ENCODE peak calls at places on chromosome 3, in eight cellular contexts. One of them, this sample, is unnamed.

GRCh38 chr3:80771085-80771484 is 990.4 kb downstream of the GBE1 start:
- DNase-seq in uterus: no peak
- DNase-seq in HL-60: no peak
- DNase-seq in hepatocyte: peak
- DNase-seq in right atrium auricular region: no peak
- DNase-seq in breast epithelium: no peak
- DNase-seq in body of pancreas: peak
- DNase-seq in astrocyte of the spinal cord: peak
- DNase-seq in this sample: no peak

GRCh38 chr3:38649500-38650247 is at the start of gene SCN5A:
- DNase-seq in uterus: peak
- DNase-seq in HL-60: peak
- DNase-seq in hepatocyte: peak
- DNase-seq in right atrium auricular region: no peak
- DNase-seq in breast epithelium: no peak
- DNase-seq in body of pancreas: peak
- DNase-seq in astrocyte of the spinal cord: no peak
- DNase-seq in this sample: peak

GRCh38 chr3:156492801-156493261 is 62.1 kb downstream of the SSR3 start:
- DNase-seq in uterus: no peak
- DNase-seq in HL-60: no peak
- DNase-seq in hepatocyte: no peak
- DNase-seq in right atrium auricular region: no peak
- DNase-seq in breast epithelium: no peak
- DNase-seq in body of pancreas: no peak
- DNase-seq in astrocyte of the spinal cord: peak
- DNase-seq in this sample: no peak

GRCh38 chr3:132262956-132263355 is 54.3 kb upstream of the ACP3 start:
- DNase-seq in uterus: no peak
- DNase-seq in HL-60: no peak
- DNase-seq in hepatocyte: no peak
- DNase-seq in right atrium auricular region: no peak
- DNase-seq in breast epithelium: no peak
- DNase-seq in body of pancreas: no peak
- DNase-seq in astrocyte of the spinal cord: no peak
- DNase-seq in this sample: no peak

GRCh38 chr3:102299125-102299877 is 135.5 kb upstream of the ZPLD1 start:
- DNase-seq in uterus: no peak
- DNase-seq in HL-60: no peak
- DNase-seq in hepatocyte: no peak
- DNase-seq in right atrium auricular region: no peak
- DNase-seq in breast epithelium: no peak
- DNase-seq in body of pancreas: no peak
- DNase-seq in astrocyte of the spinal cord: no peak
- DNase-seq in this sample: no peak

GRCh38 chr3:195147649-195148121 is 123.3 kb downstream of the XXYLT1 start:
- DNase-seq in uterus: peak
- DNase-seq in HL-60: no peak
- DNase-seq in hepatocyte: no peak
- DNase-seq in right atrium auricular region: no peak
- DNase-seq in breast epithelium: no peak
- DNase-seq in body of pancreas: peak
- DNase-seq in astrocyte of the spinal cord: peak
- DNase-seq in this sample: peak

GRCh38 chr3:179558742-179559364 is 3.9 kb upstream of the ACTL6A start:
- DNase-seq in uterus: peak
- DNase-seq in HL-60: peak
- DNase-seq in hepatocyte: peak
- DNase-seq in right atrium auricular region: peak
- DNase-seq in breast epithelium: no peak
- DNase-seq in body of pancreas: peak
- DNase-seq in astrocyte of the spinal cord: peak
- DNase-seq in this sample: peak

GRCh38 chr3:194195611-194196010 is 59.7 kb downstream of the HES1 start:
- DNase-seq in uterus: no peak
- DNase-seq in HL-60: no peak
- DNase-seq in hepatocyte: no peak
- DNase-seq in right atrium auricular region: no peak
- DNase-seq in breast epithelium: no peak
- DNase-seq in body of pancreas: no peak
- DNase-seq in astrocyte of the spinal cord: no peak
- DNase-seq in this sample: no peak

GRCh38 chr3:192566706-192567290 is 160.5 kb downstream of the FGF12 start:
- DNase-seq in uterus: peak
- DNase-seq in HL-60: peak
- DNase-seq in hepatocyte: peak
- DNase-seq in right atrium auricular region: peak
- DNase-seq in breast epithelium: peak
- DNase-seq in body of pancreas: peak
- DNase-seq in astrocyte of the spinal cord: peak
- DNase-seq in this sample: peak

GRCh38 chr3:68988740-68989139 is 24.7 kb downstream of the EOGT start:
- DNase-seq in uterus: no peak
- DNase-seq in HL-60: no peak
- DNase-seq in hepatocyte: no peak
- DNase-seq in right atrium auricular region: no peak
- DNase-seq in breast epithelium: no peak
- DNase-seq in body of pancreas: no peak
- DNase-seq in astrocyte of the spinal cord: peak
- DNase-seq in this sample: no peak

GRCh38 chr3:14699643-14700042 is 24.7 kb downstream of the C3orf20 start:
- DNase-seq in uterus: no peak
- DNase-seq in HL-60: no peak
- DNase-seq in hepatocyte: no peak
- DNase-seq in right atrium auricular region: no peak
- DNase-seq in breast epithelium: no peak
- DNase-seq in body of pancreas: no peak
- DNase-seq in astrocyte of the spinal cord: no peak
- DNase-seq in this sample: peak

GRCh38 chr3:49906004-49906860 is 2.6 kb upstream of the MST1R start:
- DNase-seq in uterus: peak
- DNase-seq in HL-60: no peak
- DNase-seq in hepatocyte: peak
- DNase-seq in right atrium auricular region: peak
- DNase-seq in breast epithelium: no peak
- DNase-seq in body of pancreas: peak
- DNase-seq in astrocyte of the spinal cord: peak
- DNase-seq in this sample: peak

GRCh38 chr3:142943870-142944269 is 19.6 kb downstream of the PAQR9 start:
- DNase-seq in uterus: no peak
- DNase-seq in HL-60: no peak
- DNase-seq in hepatocyte: no peak
- DNase-seq in right atrium auricular region: no peak
- DNase-seq in breast epithelium: no peak
- DNase-seq in body of pancreas: no peak
- DNase-seq in astrocyte of the spinal cord: no peak
- DNase-seq in this sample: no peak

GRCh38 chr3:194640829-194641228 is 7.6 kb upstream of the TMEM44 start:
- DNase-seq in uterus: no peak
- DNase-seq in HL-60: no peak
- DNase-seq in hepatocyte: no peak
- DNase-seq in right atrium auricular region: no peak
- DNase-seq in breast epithelium: no peak
- DNase-seq in body of pancreas: no peak
- DNase-seq in astrocyte of the spinal cord: peak
- DNase-seq in this sample: no peak

GRCh38 chr3:70120360-70120966 is 120.9 kb downstream of the SAMMSON start:
- DNase-seq in uterus: peak
- DNase-seq in HL-60: peak
- DNase-seq in hepatocyte: peak
- DNase-seq in right atrium auricular region: peak
- DNase-seq in breast epithelium: peak
- DNase-seq in body of pancreas: peak
- DNase-seq in astrocyte of the spinal cord: peak
- DNase-seq in this sample: peak

GRCh38 chr3:139978966-139979365 is 44.0 kb downstream of the CLSTN2 start:
- DNase-seq in uterus: no peak
- DNase-seq in HL-60: no peak
- DNase-seq in hepatocyte: no peak
- DNase-seq in right atrium auricular region: no peak
- DNase-seq in breast epithelium: no peak
- DNase-seq in body of pancreas: no peak
- DNase-seq in astrocyte of the spinal cord: no peak
- DNase-seq in this sample: no peak

GRCh38 chr3:159988617-159989251 is at the start of gene IL12A:
- DNase-seq in uterus: peak
- DNase-seq in HL-60: peak
- DNase-seq in hepatocyte: peak
- DNase-seq in right atrium auricular region: peak
- DNase-seq in breast epithelium: peak
- DNase-seq in body of pancreas: peak
- DNase-seq in astrocyte of the spinal cord: peak
- DNase-seq in this sample: peak

GRCh38 chr3:159989973-159990846 is 1.6 kb downstream of the IL12A start:
- DNase-seq in uterus: no peak
- DNase-seq in HL-60: no peak
- DNase-seq in hepatocyte: no peak
- DNase-seq in right atrium auricular region: no peak
- DNase-seq in breast epithelium: no peak
- DNase-seq in body of pancreas: no peak
- DNase-seq in astrocyte of the spinal cord: no peak
- DNase-seq in this sample: no peak

GRCh38 chr3:159992601-159993000 is 4.0 kb downstream of the IL12A start:
- DNase-seq in uterus: no peak
- DNase-seq in HL-60: no peak
- DNase-seq in hepatocyte: no peak
- DNase-seq in right atrium auricular region: no peak
- DNase-seq in breast epithelium: no peak
- DNase-seq in body of pancreas: no peak
- DNase-seq in astrocyte of the spinal cord: no peak
- DNase-seq in this sample: no peak

GRCh38 chr3:159994182-159994581 is 5.5 kb downstream of the IL12A start:
- DNase-seq in uterus: no peak
- DNase-seq in HL-60: no peak
- DNase-seq in hepatocyte: no peak
- DNase-seq in right atrium auricular region: no peak
- DNase-seq in breast epithelium: no peak
- DNase-seq in body of pancreas: no peak
- DNase-seq in astrocyte of the spinal cord: no peak
- DNase-seq in this sample: no peak

GRCh38 chr3:159991591-159991990 is 3.0 kb downstream of the IL12A start:
- DNase-seq in uterus: no peak
- DNase-seq in HL-60: no peak
- DNase-seq in hepatocyte: no peak
- DNase-seq in right atrium auricular region: no peak
- DNase-seq in breast epithelium: no peak
- DNase-seq in body of pancreas: no peak
- DNase-seq in astrocyte of the spinal cord: no peak
- DNase-seq in this sample: no peak
- TF ChIP-seq CTCF in uterus: no peak
- TF ChIP-seq CTCF in HL-60: no peak
- TF ChIP-seq CTCF in hepatocyte: no peak
- TF ChIP-seq CTCF in right atrium auricular region: no peak
- TF ChIP-seq CTCF in breast epithelium: no peak
- TF ChIP-seq CTCF in body of pancreas: no peak
- TF ChIP-seq CTCF in astrocyte of the spinal cord: no peak
- TF ChIP-seq CTCF in this sample: no peak

DNA sequence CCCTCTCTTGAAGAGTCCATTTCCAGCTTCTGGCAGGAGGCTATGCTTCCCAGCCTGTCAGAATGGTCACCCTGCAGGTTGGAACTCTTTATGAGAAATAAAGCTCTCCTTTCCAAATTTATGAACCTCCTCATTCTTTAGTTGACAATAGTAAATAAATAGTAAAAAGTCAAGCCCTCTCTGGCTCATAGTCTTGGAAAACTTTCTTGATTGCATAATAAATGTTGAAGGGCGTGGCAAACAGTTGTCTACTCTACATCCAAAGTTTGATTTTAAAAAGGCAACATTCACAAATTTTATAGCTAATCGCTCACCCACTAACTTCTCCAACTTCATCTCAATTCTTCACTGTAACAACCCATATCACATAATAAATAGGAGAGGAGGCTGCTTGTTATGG is 58.8 kb downstream of the MCF2L2 start:
- DNase-seq in uterus: no peak
- DNase-seq in HL-60: no peak
- DNase-seq in hepatocyte: no peak
- DNase-seq in right atrium auricular region: no peak
- DNase-seq in breast epithelium: no peak
- DNase-seq in body of pancreas: no peak
- DNase-seq in astrocyte of the spinal cord: no peak
- DNase-seq in this sample: no peak
- H3K4me3 ChIP-seq in uterus: no peak
- H3K4me3 ChIP-seq in HL-60: no peak
- H3K4me3 ChIP-seq in hepatocyte: no peak
- H3K4me3 ChIP-seq in right atrium auricular region: no peak
- H3K4me3 ChIP-seq in breast epithelium: no peak
- H3K4me3 ChIP-seq in body of pancreas: no peak
- H3K4me3 ChIP-seq in astrocyte of the spinal cord: no peak
- H3K4me3 ChIP-seq in this sample: no peak

DNA sequence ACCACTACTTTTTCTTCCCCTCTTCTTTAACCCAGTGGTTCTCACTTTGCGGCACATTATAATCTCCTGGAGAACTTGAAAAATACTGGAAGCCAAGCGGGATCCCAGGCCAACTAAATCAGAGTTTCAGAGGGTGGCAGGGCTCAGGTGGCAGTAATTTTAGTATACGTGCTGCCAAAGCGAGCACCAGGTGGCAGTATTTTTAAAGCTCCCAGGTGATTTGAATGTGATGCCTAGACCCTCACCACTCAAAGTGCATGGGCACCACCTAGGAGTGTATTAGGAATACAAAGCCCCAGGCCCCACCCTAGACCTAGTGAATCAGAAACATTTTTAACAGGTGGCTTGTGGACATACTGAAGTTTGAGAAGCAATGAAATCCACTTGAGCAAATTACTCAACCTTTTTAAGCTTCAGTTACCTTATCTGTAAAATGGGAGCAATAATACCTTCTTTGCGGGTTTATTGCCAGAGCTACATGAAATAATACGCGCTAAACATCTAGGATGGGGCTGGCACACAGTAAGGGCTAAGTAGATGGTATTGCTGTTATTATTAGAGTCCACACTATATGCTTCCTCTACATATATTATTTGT is 8.3 kb downstream of the B3GALNT1 start:
- DNase-seq in uterus: no peak
- DNase-seq in HL-60: no peak
- DNase-seq in hepatocyte: no peak
- DNase-seq in right atrium auricular region: no peak
- DNase-seq in breast epithelium: no peak
- DNase-seq in body of pancreas: peak
- DNase-seq in astrocyte of the spinal cord: no peak
- DNase-seq in this sample: no peak
- TF ChIP-seq CTCF in uterus: no peak
- TF ChIP-seq CTCF in HL-60: no peak
- TF ChIP-seq CTCF in hepatocyte: peak
- TF ChIP-seq CTCF in right atrium auricular region: peak
- TF ChIP-seq CTCF in breast epithelium: no peak
- TF ChIP-seq CTCF in body of pancreas: peak
- TF ChIP-seq CTCF in astrocyte of the spinal cord: peak
- TF ChIP-seq CTCF in this sample: peak

DNA sequence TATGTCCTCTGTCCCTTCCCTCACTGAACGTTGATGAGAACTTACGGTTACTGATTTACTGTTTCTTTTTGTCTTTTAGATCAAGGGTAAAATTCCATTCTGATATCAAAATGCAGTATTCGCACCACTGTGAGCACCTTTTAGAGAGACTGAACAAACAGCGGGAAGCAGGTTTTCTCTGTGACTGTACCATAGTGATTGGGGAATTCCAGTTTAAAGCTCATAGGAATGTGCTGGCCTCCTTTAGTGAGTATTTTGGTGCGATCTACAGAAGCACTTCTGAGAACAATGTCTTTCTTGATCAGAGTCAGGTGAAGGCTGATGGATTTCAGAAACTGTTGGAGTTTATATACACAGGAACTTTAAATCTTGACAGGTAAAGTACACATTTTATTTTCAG is 990 bp downstream of the MYNN start:
- DNase-seq in uterus: no peak
- DNase-seq in HL-60: no peak
- DNase-seq in hepatocyte: no peak
- DNase-seq in right atrium auricular region: no peak
- DNase-seq in breast epithelium: no peak
- DNase-seq in body of pancreas: no peak
- DNase-seq in astrocyte of the spinal cord: no peak
- DNase-seq in this sample: no peak
- H3K4me3 ChIP-seq in uterus: peak
- H3K4me3 ChIP-seq in HL-60: peak
- H3K4me3 ChIP-seq in hepatocyte: peak
- H3K4me3 ChIP-seq in right atrium auricular region: no peak
- H3K4me3 ChIP-seq in breast epithelium: peak
- H3K4me3 ChIP-seq in body of pancreas: no peak
- H3K4me3 ChIP-seq in astrocyte of the spinal cord: peak
- H3K4me3 ChIP-seq in this sample: peak